ENCODE peak calls at places on chromosomes 6 and 20, in seven cellular contexts. W, F, L, H, E, M and A are unnamed samples. For H3K4me1, the result is how much of the 10 kb centered on the place peaks cover.

GRCh38 chr6:112180095-112180820 is 74.1 kb downstream of the LAMA4 start:
- DNase-seq in W (peak), F (peak), L (no peak), H (no peak), E (no peak), M (peak), A (peak)

GRCh38 chr6:113595921-113596376 is 261.2 kb upstream of the MARCKS start:
- DNase-seq in W (no peak), F (peak), L (peak), H (no peak), E (no peak), M (no peak), A (no peak)

GRCh38 chr20:1875762-1876161 is 19.4 kb upstream of the SIRPA start:
- DNase-seq in W (no peak), F (no peak), L (no peak), H (no peak), E (no peak), M (no peak), A (no peak)

GRCh38 chr6:18431581-18431980 is 44.4 kb downstream of the RNF144B start:
- DNase-seq in W (no peak), F (no peak), L (no peak), H (no peak), E (no peak), M (no peak), A (no peak)

GRCh38 chr6:273441-274111 is 18.7 kb upstream of the DUSP22 start:
- DNase-seq in W (no peak), F (no peak), L (no peak), H (no peak), E (no peak), M (no peak), A (no peak)

GRCh38 chr6:108902389-108902792 is 54.2 kb downstream of the ARMC2 start:
- DNase-seq in W (peak), F (no peak), L (no peak), H (no peak), E (no peak), M (no peak), A (no peak)

GRCh38 chr6:169269180-169270076 is 15.8 kb upstream of the THBS2 start:
- DNase-seq in W (peak), F (no peak), L (peak), H (peak), E (peak), M (no peak), A (peak)

GRCh38 chr6:131960371-131961133 is 9.4 kb upstream of the CCN2 start:
- DNase-seq in W (peak), F (no peak), L (no peak), H (no peak), E (no peak), M (no peak), A (no peak)

DNA sequence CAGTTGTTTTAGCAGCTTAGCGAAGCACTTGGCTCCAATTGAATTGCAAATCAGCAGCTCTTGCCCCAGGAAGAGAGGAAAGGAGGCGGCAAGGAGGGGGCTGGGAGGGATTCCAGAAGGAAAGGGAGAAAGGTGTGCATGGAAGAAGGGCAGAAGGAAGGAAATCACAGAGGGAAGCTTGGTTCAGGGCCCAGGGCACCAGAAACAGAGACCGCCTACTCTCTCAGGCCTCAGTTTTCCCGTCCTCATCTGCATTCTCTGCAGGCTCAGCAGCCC is 13.9 kb downstream of the GRM4 start:
- DNase-seq in W (no peak), F (no peak), L (no peak), H (no peak), E (no peak), M (peak), A (no peak)
- H3K4me1 ChIP-seq in W (under half), F (under half), L (under half), H (under half), E (under half), M (half or more), A (under half)

DNA sequence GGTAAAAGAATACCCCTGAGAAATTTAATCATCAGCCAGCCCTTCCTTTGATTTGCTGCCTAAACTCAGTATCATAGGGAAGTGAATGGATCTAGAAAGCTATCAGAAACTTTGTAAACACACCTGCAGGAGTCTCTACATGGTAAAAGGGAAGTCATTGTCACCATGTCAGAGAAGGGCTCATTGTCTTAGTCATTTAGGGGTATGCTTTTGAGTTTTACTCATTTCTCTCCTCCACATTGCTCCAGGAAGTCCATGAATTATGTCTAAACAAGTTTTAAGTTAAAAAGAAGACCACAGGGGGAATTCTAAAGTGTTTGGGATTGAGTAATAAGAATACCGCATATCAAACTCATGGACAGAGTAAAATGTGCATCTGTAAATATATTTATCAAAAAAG is 2.5 kb downstream of the SLC17A1 start:
- DNase-seq in W (no peak), F (no peak), L (no peak), H (no peak), E (no peak), M (no peak), A (no peak)
- H3K4me1 ChIP-seq in W (under half), F (under half), L (under half), H (under half), E (under half), M (under half), A (under half)

GRCh38 chr6:158559895-158560786 is at the start of gene TMEM181:
- DNase-seq in W (peak), F (peak), L (peak), H (peak), E (peak), M (peak), A (peak)

GRCh38 chr6:158559338-158559894 is 475 bp upstream of the TMEM181 start:
- DNase-seq in W (no peak), F (no peak), L (no peak), H (no peak), E (no peak), M (no peak), A (no peak)

GRCh38 chr6:158561938-158562337 is 2.0 kb downstream of the TMEM181 start:
- DNase-seq in W (no peak), F (no peak), L (no peak), H (no peak), E (no peak), M (no peak), A (no peak)

GRCh38 chr6:158560787-158561246 is 926 bp downstream of the TMEM181 start:
- DNase-seq in W (peak), F (peak), L (no peak), H (no peak), E (peak), M (peak), A (no peak)

DNA sequence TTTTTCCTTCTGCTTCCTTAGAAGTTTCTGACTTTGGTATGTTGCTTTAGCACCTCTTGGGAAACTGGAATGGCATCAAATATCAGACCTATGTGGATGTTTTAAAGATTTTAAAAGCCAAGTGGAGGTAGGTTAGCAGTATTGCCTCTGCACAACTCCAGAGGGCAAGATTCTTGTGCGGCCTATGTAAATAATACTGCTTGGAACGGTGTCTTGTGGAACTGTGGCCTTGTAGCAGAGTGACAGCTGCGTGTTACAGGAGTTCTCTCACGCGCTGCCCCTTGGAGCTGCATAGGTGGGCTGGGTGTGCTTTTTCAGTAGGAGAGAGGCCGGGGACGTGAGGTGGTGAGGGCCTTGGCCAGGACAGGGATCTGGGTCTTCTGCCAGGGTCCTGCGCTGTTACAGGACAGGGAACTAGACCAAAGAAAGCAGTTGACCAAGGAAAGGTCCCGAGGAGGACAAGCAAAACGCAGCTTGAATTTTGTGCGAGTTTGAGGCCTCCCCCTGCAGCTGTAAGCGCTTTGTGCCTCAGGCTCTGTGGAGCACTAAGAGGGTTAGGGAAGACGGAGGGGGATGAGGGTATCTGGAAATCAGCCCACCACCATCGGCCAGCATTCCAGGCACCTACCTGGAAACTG is 1.5 kb downstream of the TMEM181 start:
- DNase-seq in W (no peak), F (peak), L (no peak), H (no peak), E (peak), M (no peak), A (no peak)
- H3K4me1 ChIP-seq in W (under half), F (under half), L (under half), H (under half), E (under half), M (under half), A (under half)

DNA sequence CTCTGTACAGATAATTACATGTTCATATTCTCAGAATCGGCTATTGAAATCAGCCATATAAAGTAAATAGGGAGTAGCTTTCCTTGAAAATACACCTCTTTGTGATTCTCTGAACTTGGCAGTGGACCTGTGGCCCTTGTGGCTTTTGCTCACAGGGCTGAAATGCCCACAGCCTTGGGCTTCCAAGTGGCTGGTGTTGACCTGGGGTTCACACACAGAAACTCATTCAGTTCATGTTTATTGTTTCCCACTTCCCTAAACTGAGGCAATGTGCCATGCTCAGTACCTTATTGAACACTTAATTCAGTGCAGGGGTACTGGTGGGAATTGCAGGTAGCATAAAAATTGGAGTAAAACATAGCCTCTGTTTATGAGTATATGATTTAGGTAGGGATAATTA is 19.1 kb upstream of the TULP4 start:
- DNase-seq in W (no peak), F (no peak), L (no peak), H (no peak), E (no peak), M (no peak), A (no peak)
- H3K4me1 ChIP-seq in W (under half), F (under half), L (under half), H (under half), E (under half), M (under half), A (under half)

GRCh38 chr6:75531174-75531573 is 37.6 kb upstream of the FILIP1 start:
- DNase-seq in W (no peak), F (no peak), L (no peak), H (no peak), E (no peak), M (no peak), A (no peak)
- H3K4me1 ChIP-seq in W (under half), F (under half), L (under half), H (under half), E (under half), M (under half), A (under half)

DNA sequence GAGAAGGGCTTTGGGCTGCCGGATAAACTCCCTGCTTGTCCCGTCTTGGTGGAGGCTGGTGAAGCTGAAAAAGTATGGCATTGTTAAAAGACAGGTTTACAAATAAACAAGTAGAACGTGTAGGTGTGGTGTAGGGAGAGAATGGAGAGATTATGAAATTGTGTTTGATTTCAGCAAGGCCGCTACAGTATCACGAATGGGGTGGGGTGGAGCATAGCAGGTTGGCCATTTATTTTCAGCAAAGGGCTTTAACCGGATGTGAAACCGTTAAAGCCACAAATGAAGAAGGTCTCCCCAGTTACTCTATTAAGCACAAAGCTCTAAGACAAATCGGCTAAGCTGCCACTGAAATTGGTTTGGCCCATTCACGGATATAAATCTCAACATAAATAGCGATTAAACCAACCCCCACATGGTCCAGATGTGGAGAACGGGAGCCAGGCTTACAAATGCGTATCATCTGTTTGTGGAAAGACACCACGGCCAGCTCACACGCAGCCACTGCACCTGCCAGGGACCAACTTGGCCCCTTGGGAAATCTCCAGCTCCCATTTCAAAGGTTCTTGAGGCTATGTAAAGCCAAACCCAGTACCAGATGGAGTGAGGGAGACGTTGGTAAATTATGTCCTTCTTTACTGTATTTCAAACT is 94.0 kb downstream of the ZMYND8 start:
- DNase-seq in W (no peak), F (no peak), L (no peak), H (no peak), E (no peak), M (no peak), A (no peak)
- H3K4me1 ChIP-seq in W (under half), F (under half), L (under half), H (under half), E (under half), M (under half), A (under half)

GRCh38 chr6:160952633-160953281 is 38.8 kb upstream of the MAP3K4 start:
- DNase-seq in W (no peak), F (no peak), L (no peak), H (no peak), E (no peak), M (peak), A (no peak)
- H3K4me1 ChIP-seq in W (under half), F (under half), L (under half), H (under half), E (under half), M (under half), A (under half)